ENCODE peak calls at places on chromosomes 3 and 15, in ten cellular contexts. B is T-cell; X is thoracic aorta; P is frontal cortex; V is stimulated activated CD4-positive, alpha-beta T cell treated with anti-CD3 and anti-CD28 coated beads, Interleukin-12 subunit alpha, Interleukin-12 subunit beta, amount 100 ng/mL, for 4 hours; D is activated naive CD8-positive, alpha-beta T cell treated with anti-CD3 and anti-CD28 coated beads, Interleukin-2, amount 50 U/mL, for 24 hours; W is heart left ventricle; F is posterior vena cava; M is activated CD4-positive, alpha-beta T cell treated with anti-CD3 and anti-CD28 coated beads, Interleukin-2, amount 10 ng/mL, durations not matched to agents 7 days and 5 days; S is head of caudate nucleus. Z is an unnamed sample.

GRCh38 chr3:136979684-136980083 is 21.9 kb downstream of the IL20RB start:
- DNase-seq in B (no peak), X (no peak), P (no peak), V (no peak), D (no peak), W (no peak), F (no peak), M (no peak), S (no peak), Z (no peak)

GRCh38 chr3:185629554-185630181 is 43.6 kb downstream of the SENP2 start:
- DNase-seq in B (no peak), X (no peak), P (no peak), V (no peak), D (no peak), W (no peak), F (no peak), M (no peak), S (no peak), Z (no peak)

GRCh38 chr3:151976211-151977050 is 103.0 kb downstream of the SUCNR1 start:
- DNase-seq in B (no peak), X (peak), P (no peak), V (no peak), D (no peak), W (no peak), F (no peak), M (no peak), S (no peak), Z (no peak)

GRCh38 chr3:50167069-50167781 is 12.1 kb downstream of the SEMA3F start:
- DNase-seq in B (no peak), X (no peak), P (no peak), V (no peak), D (no peak), W (no peak), F (no peak), M (no peak), S (no peak), Z (no peak)

GRCh38 chr3:169390310-169390731 is 273.2 kb downstream of the MECOM start:
- DNase-seq in B (no peak), X (no peak), P (no peak), V (no peak), D (no peak), W (no peak), F (no peak), M (no peak), S (no peak), Z (no peak)

GRCh38 chr15:68816795-68817303 is 3.8 kb downstream of the ANP32A start:
- DNase-seq in B (no peak), X (no peak), P (no peak), V (no peak), D (no peak), W (no peak), F (no peak), M (peak), S (no peak), Z (no peak)

GRCh38 chr15:82543155-82543554 is 2.9 kb upstream of the RPS17 start:
- DNase-seq in B (no peak), X (no peak), P (no peak), V (no peak), D (no peak), W (no peak), F (no peak), M (peak), S (no peak), Z (no peak)

GRCh38 chr3:19215427-19215826 is 67.1 kb downstream of the KCNH8 start:
- DNase-seq in B (no peak), X (no peak), P (no peak), V (no peak), D (no peak), W (no peak), F (no peak), M (no peak), S (no peak), Z (no peak)

GRCh38 chr3:58093573-58094195 is 85.5 kb downstream of the FLNB start:
- DNase-seq in B (no peak), X (no peak), P (no peak), V (no peak), D (no peak), W (no peak), F (no peak), M (no peak), S (no peak), Z (no peak)

GRCh38 chr3:40206522-40206921 is 103.0 kb upstream of the EIF1B start:
- DNase-seq in B (no peak), X (no peak), P (no peak), V (no peak), D (no peak), W (no peak), F (no peak), M (no peak), S (no peak), Z (no peak)

GRCh38 chr3:124486324-124486723 is 243.9 kb upstream of the UMPS start:
- DNase-seq in B (no peak), X (no peak), P (peak), V (no peak), D (no peak), W (no peak), F (no peak), M (no peak), S (no peak), Z (no peak)

GRCh38 chr3:19256313-19256712 is 108.0 kb downstream of the KCNH8 start:
- DNase-seq in B (no peak), X (no peak), P (no peak), V (no peak), D (no peak), W (no peak), F (no peak), M (no peak), S (no peak), Z (no peak)

GRCh38 chr3:105988540-105988939 is 119.7 kb upstream of the CBLB start:
- DNase-seq in B (no peak), X (no peak), P (no peak), V (no peak), D (no peak), W (no peak), F (no peak), M (no peak), S (no peak), Z (no peak)

GRCh38 chr15:58980351-58980939 is 7.0 kb upstream of the RNF111 start:
- DNase-seq in B (no peak), X (no peak), P (peak), V (no peak), D (no peak), W (no peak), F (no peak), M (no peak), S (no peak), Z (no peak)

GRCh38 chr3:178436773-178437172 is 99.5 kb upstream of the KCNMB2 start:
- DNase-seq in B (no peak), X (no peak), P (peak), V (no peak), D (no peak), W (no peak), F (no peak), M (no peak), S (no peak), Z (no peak)

GRCh38 chr3:13831386-13831996 is 48.4 kb downstream of the WNT7A start:
- DNase-seq in B (no peak), X (no peak), P (no peak), V (no peak), D (no peak), W (no peak), F (peak), M (no peak), S (no peak), Z (no peak)

GRCh38 chr3:123046262-123046873 is 18.8 kb upstream of the SEMA5B start:
- DNase-seq in B (no peak), X (no peak), P (no peak), V (no peak), D (no peak), W (no peak), F (no peak), M (no peak), S (no peak), Z (no peak)

GRCh38 chr3:122948398-122948797 is 79.2 kb downstream of the SEMA5B start:
- DNase-seq in B (no peak), X (no peak), P (no peak), V (no peak), D (no peak), W (no peak), F (no peak), M (no peak), S (no peak), Z (no peak)

GRCh38 chr3:97235611-97236315 is 421.4 kb downstream of the EPHA6 start:
- DNase-seq in B (no peak), X (no peak), P (no peak), V (no peak), D (no peak), W (no peak), F (no peak), M (no peak), S (no peak), Z (no peak)

GRCh38 chr3:9178697-9179096 is 70.7 kb downstream of the SRGAP3 start:
- DNase-seq in B (no peak), X (no peak), P (no peak), V (no peak), D (no peak), W (no peak), F (no peak), M (peak), S (no peak), Z (no peak)

GRCh38 chr3:69085543-69086132 is 901 bp downstream of the ARL6IP5 start:
- DNase-seq in B (no peak), X (no peak), P (peak), V (no peak), D (peak), W (no peak), F (no peak), M (no peak), S (peak), Z (no peak)

GRCh38 chr3:153628591-153628990 is 466.6 kb downstream of the RAP2B start:
- DNase-seq in B (no peak), X (no peak), P (no peak), V (no peak), D (no peak), W (peak), F (no peak), M (no peak), S (no peak), Z (no peak)

GRCh38 chr15:39582977-39583585 is 2.2 kb downstream of the THBS1 start:
- DNase-seq in B (no peak), X (no peak), P (no peak), V (no peak), D (no peak), W (no peak), F (no peak), M (no peak), S (no peak), Z (no peak)

GRCh38 chr15:82848201-82848993 is 39.0 kb downstream of the WHAMM start:
- DNase-seq in B (no peak), X (no peak), P (no peak), V (no peak), D (no peak), W (no peak), F (no peak), M (no peak), S (peak), Z (no peak)

GRCh38 chr15:68584704-68585573 is 6.1 kb downstream of the CORO2B start:
- DNase-seq in B (no peak), X (no peak), P (no peak), V (no peak), D (no peak), W (no peak), F (peak), M (no peak), S (no peak), Z (no peak)

GRCh38 chr3:138474163-138474562 is 39.7 kb downstream of the ESYT3 start:
- DNase-seq in B (no peak), X (no peak), P (no peak), V (no peak), D (no peak), W (no peak), F (peak), M (no peak), S (no peak), Z (peak)

GRCh38 chr15:85582719-85583089 is 202.3 kb downstream of the AKAP13 start:
- DNase-seq in B (peak), X (no peak), P (peak), V (peak), D (peak), W (peak), F (no peak), M (peak), S (peak), Z (no peak)

GRCh38 chr3:187629711-187630110 is 40.5 kb downstream of the SST start:
- DNase-seq in B (no peak), X (no peak), P (no peak), V (no peak), D (no peak), W (no peak), F (no peak), M (no peak), S (no peak), Z (no peak)

GRCh38 chr3:41768363-41768762 is 193.5 kb downstream of the ULK4 start:
- DNase-seq in B (no peak), X (no peak), P (no peak), V (no peak), D (no peak), W (no peak), F (no peak), M (no peak), S (no peak), Z (no peak)

GRCh38 chr3:98521897-98522537 is 685 bp downstream of the CLDND1 start:
- DNase-seq in B (peak), X (peak), P (peak), V (peak), D (peak), W (peak), F (no peak), M (peak), S (peak), Z (no peak)

GRCh38 chr3:126835472-126836219 is 131.6 kb downstream of the CHCHD6 start:
- DNase-seq in B (no peak), X (no peak), P (no peak), V (no peak), D (no peak), W (no peak), F (no peak), M (no peak), S (no peak), Z (no peak)

GRCh38 chr15:84606653-84607120 is 5.9 kb downstream of the ZSCAN2 start:
- DNase-seq in B (no peak), X (no peak), P (no peak), V (no peak), D (no peak), W (no peak), F (peak), M (no peak), S (no peak), Z (no peak)

GRCh38 chr15:88125578-88125977 is 131.0 kb downstream of the NTRK3 start:
- DNase-seq in B (no peak), X (peak), P (no peak), V (no peak), D (no peak), W (no peak), F (no peak), M (no peak), S (no peak), Z (no peak)

GRCh38 chr15:63519548-63520178 is 15.3 kb downstream of the USP3 start:
- DNase-seq in B (no peak), X (no peak), P (no peak), V (no peak), D (no peak), W (no peak), F (no peak), M (no peak), S (no peak), Z (no peak)

GRCh38 chr15:26974120-26974780 is 3.3 kb downstream of the GABRG3 start:
- DNase-seq in B (no peak), X (no peak), P (no peak), V (no peak), D (no peak), W (no peak), F (no peak), M (no peak), S (no peak), Z (no peak)

Z was measured in mesenteric fat pad.